ENCODE peak calls at places on chromosomes 2 and 18, in four cellular contexts. F is fibroblast of the aortic adventitia, H is spleen, X is cardiac muscle cell. S is an unnamed sample.
A peak's percentile ranks its signal among the peaks of the same experiment; 100 is the strongest.

GRCh38 chr2:240369725-240370585 is 65.5 kb upstream of the GPC1 start:
- DNase-seq in F (peak; percentile 85), H (no peak), X (peak; percentile 78), S (peak; percentile 95)

GRCh38 chr2:19714926-19715325 is 186.9 kb downstream of the TTC32 start:
- DNase-seq in X (no peak), F (peak; percentile 11), H (no peak), S (peak; percentile 48)

GRCh38 chr2:44959855-44960254 is 18.4 kb downstream of the SIX3 start:
- DNase-seq in H (no peak), X (no peak), F (no peak), S (no peak)

GRCh38 chr2:229689307-229689839 is 25.0 kb downstream of the DNER start:
- DNase-seq in X (no peak), F (no peak), H (no peak), S (no peak)

GRCh38 chr2:168978461-168978861 is 52.7 kb downstream of the ABCB11 start:
- DNase-seq in H (no peak), X (no peak), F (no peak), S (no peak)

GRCh38 chr2:129923265-129924141 is 56.0 kb upstream of the RAB6C start:
- DNase-seq in H (no peak), X (peak; percentile 62), F (peak; percentile 58), S (peak; percentile 38)

GRCh38 chr2:16746329-16746728 is 80.7 kb upstream of the CYRIA start:
- DNase-seq in X (no peak), F (no peak), H (no peak), S (no peak)

GRCh38 chr2:240996161-240996833 is 2.1 kb upstream of the SNED1 start:
- DNase-seq in H (peak; percentile 73), F (no peak), X (no peak), S (no peak)

GRCh38 chr2:23464156-23464555 is 79.2 kb downstream of the KLHL29 start:
- DNase-seq in F (no peak), H (peak; percentile 44), X (no peak), S (no peak)

GRCh38 chr2:13485256-13485655 is 768.5 kb downstream of the TRIB2 start:
- DNase-seq in F (no peak), H (no peak), X (no peak), S (no peak)

GRCh38 chr18:1541478-1541877 is 636.8 kb downstream of the ADCYAP1 start:
- DNase-seq in F (no peak), X (no peak), H (no peak), S (no peak)

GRCh38 chr2:102304268-102304667 is 7.1 kb upstream of the IL1RL1 start:
- DNase-seq in F (peak; percentile 54), H (no peak), X (peak; percentile 57), S (peak; percentile 13)

GRCh38 chr2:23900927-23901322 is 26.0 kb downstream of the ATAD2B start:
- DNase-seq in F (peak; percentile 92), H (no peak), X (peak; percentile 77), S (peak; percentile 92)

GRCh38 chr2:68770271-68771111 is 35.9 kb downstream of the ARHGAP25 start:
- DNase-seq in X (no peak), F (no peak), H (no peak), S (no peak)

GRCh38 chr18:50647792-50648191 is 87.9 kb downstream of the MAPK4 start:
- DNase-seq in X (no peak), H (no peak), F (no peak), S (no peak)

GRCh38 chr2:213238753-213239591 is 45.3 kb upstream of the SPAG16 start:
- DNase-seq in H (no peak), F (peak; percentile 97), X (peak; percentile 96), S (peak; percentile 95)

GRCh38 chr2:145980318-145980717 is 1460.4 kb upstream of the ZEB2 start:
- DNase-seq in H (no peak), F (no peak), X (no peak), S (no peak)

GRCh38 chr2:212843409-212844199 is 305.0 kb upstream of the ERBB4 start:
- DNase-seq in F (peak; percentile 82), X (peak; percentile 71), H (no peak), S (peak; percentile 75)

GRCh38 chr2:156874707-156875106 is 382.8 kb upstream of the GALNT5 start:
- DNase-seq in X (no peak), F (no peak), H (no peak), S (no peak)

GRCh38 chr2:15808980-15809379 is 131.4 kb upstream of the MYCN start:
- DNase-seq in H (no peak), F (no peak), X (no peak), S (no peak)

GRCh38 chr18:46226461-46226860 is 122.3 kb downstream of the HAUS1 start:
- DNase-seq in F (peak; percentile 41), H (no peak), X (peak; percentile 71), S (peak; percentile 81)

DNA sequence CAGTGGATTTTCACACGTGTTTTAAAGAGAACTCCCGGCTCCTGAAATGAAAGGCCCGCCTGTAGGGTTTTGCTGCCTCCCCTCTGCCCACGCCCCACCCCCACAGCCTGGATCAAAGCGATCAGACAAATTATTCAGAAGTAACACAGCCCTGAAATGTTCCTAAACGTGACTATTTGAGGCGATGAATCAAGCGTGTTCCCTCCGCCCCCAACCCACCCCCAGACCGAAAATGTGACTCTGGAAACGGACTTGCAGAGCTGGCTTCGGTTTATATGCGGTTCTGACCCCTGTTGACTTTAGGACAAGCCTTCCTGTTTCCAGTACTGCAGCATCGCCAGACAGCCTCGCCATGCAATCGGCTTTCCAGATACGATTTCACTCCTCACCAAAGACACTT is 28.8 kb upstream of the SMIM21 start:
- DNase-seq in F (no peak), X (peak; percentile 17), H (no peak), S (no peak)
- H3K4me3 ChIP-seq in F (no peak overlapping the region), X (no peak overlapping the region), H (peak overlapping the region; percentile 49), S (no peak overlapping the region)

DNA sequence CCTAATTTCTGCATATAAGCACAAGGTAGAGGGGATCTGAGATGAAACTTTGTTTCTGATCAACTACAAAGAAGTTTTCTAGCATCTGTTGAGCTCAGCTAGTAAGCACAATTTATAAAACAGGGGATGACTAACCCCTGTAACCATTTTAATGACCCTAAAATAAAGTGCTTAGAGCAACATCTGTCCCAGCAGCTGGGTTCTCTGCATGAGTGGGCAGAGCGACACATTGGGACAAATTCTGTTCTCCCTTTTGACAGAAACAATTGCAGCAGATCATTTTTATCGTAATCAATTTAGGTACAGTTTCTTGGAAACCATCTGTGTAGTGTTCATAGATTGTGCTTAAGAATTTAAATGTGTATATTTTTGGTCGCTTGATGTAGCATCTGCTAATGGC is 678.0 kb downstream of the RNF144A start:
- DNase-seq in X (no peak), F (no peak), H (no peak), S (no peak)
- H3K4me3 ChIP-seq in X (no peak overlapping the region), F (no peak overlapping the region), H (no peak overlapping the region), S (no peak overlapping the region)

GRCh38 chr18:36675076-36675475 is 153.7 kb downstream of the TPGS2 start:
- DNase-seq in F (no peak), H (no peak), X (no peak), S (no peak)

GRCh38 chr18:36668349-36668748 is 160.5 kb downstream of the TPGS2 start:
- DNase-seq in F (no peak), X (no peak), H (no peak), S (no peak)

GRCh38 chr18:36673452-36673851 is 155.3 kb downstream of the TPGS2 start:
- DNase-seq in X (no peak), H (no peak), F (no peak), S (no peak)

GRCh38 chr18:36676629-36677028 is 152.2 kb downstream of the TPGS2 start:
- DNase-seq in H (no peak), X (no peak), F (no peak), S (no peak)

GRCh38 chr18:36672437-36673344 is 156.1 kb downstream of the TPGS2 start:
- DNase-seq in X (peak; percentile 67), F (peak; percentile 72), H (no peak), S (peak; percentile 54)
- H3K4me3 ChIP-seq in X (no peak overlapping the region), F (peak overlapping the region; percentile 44), H (no peak overlapping the region), S (peak overlapping the region; percentile 25)

GRCh38 chr2:216083464-216084279 is 2.0 kb downstream of the TMEM169 start:
- DNase-seq in F (no peak), X (peak; percentile 78), H (no peak), S (peak; percentile 66)

GRCh38 chr2:216081012-216081411 is 597 bp downstream of the PECR start:
- DNase-seq in F (no peak), X (no peak), H (no peak), S (no peak)

GRCh38 chr2:216082805-216083204 is 1.1 kb downstream of the TMEM169 start:
- DNase-seq in X (peak; percentile 25), F (no peak), H (no peak), S (no peak)

GRCh38 chr2:216081487-216082387 is at the start of the genes PECR and TMEM169:
- DNase-seq in F (peak; percentile 46), H (peak; percentile 96), X (peak; percentile 70), S (peak; percentile 51)

GRCh38 chr2:216082388-216082733 is 642 bp downstream of the TMEM169 start:
- DNase-seq in X (no peak), H (no peak), F (no peak), S (no peak)
- H3K4me3 ChIP-seq in X (peak overlapping the region; percentile 65), H (peak overlapping the region; percentile 68), F (peak overlapping the region; percentile 88), S (peak overlapping the region; percentile 85)